ENCODE peak calls at places on chromosome 14, in six cellular contexts. A is heart left ventricle; J is right cardiac atrium; D is CD8-positive, alpha-beta T cell; X is lung; V is transverse colon. S is an unnamed sample.
A peak's percentile ranks its signal among the peaks of the same experiment; 100 is the strongest.

GRCh38 chr14:73526036-73526984 is 10.6 kb upstream of the ACOT1 start:
- DNase-seq in A (no peak), J (peak; percentile 34), D (no peak), X (peak; percentile 72), V (no peak), S (no peak)

GRCh38 chr14:67232066-67232465 is 9.2 kb upstream of the PALS1 start:
- DNase-seq in A (no peak), J (no peak), D (no peak), X (no peak), V (no peak), S (no peak)

GRCh38 chr14:64918216-64918615 is 4.0 kb downstream of the CHURC1 start:
- DNase-seq in A (no peak), J (no peak), D (no peak), X (no peak), V (no peak), S (no peak)

GRCh38 chr14:75489480-75489837 is 32.8 kb upstream of the BATF start:
- DNase-seq in A (no peak), J (no peak), D (no peak), X (peak; percentile 19), V (no peak), S (no peak)

GRCh38 chr14:24513009-24513408 is 4.9 kb upstream of the CMA1 start:
- DNase-seq in A (no peak), J (no peak), D (no peak), X (no peak), V (no peak), S (no peak)

GRCh38 chr14:65296402-65296801 is 116.1 kb upstream of the FUT8 start:
- DNase-seq in A (no peak), J (no peak), D (no peak), X (no peak), V (no peak), S (no peak)

GRCh38 chr14:74945261-74945851 is 10.0 kb downstream of the PGF start:
- DNase-seq in A (no peak), J (no peak), D (no peak), X (no peak), V (peak; percentile 47), S (peak; percentile 79)

GRCh38 chr14:96253140-96253539 is 2.9 kb upstream of the BDKRB1 start:
- DNase-seq in A (no peak), J (no peak), D (no peak), X (no peak), V (no peak), S (no peak)

GRCh38 chr14:69149461-69150244 is 3.3 kb downstream of the DCAF5 start:
- DNase-seq in A (no peak), J (no peak), D (no peak), X (no peak), V (no peak), S (no peak)

GRCh38 chr14:20515846-20516245 is 10.5 kb downstream of the RNASE10 start:
- DNase-seq in A (no peak), J (no peak), D (no peak), X (no peak), V (no peak), S (no peak)

GRCh38 chr14:59688224-59689170 is 111.9 kb upstream of the CCDC175 start:
- DNase-seq in A (no peak), J (peak; percentile 49), D (no peak), X (no peak), V (peak; percentile 58), S (peak; percentile 75)

GRCh38 chr14:95741781-95742180 is 27.9 kb upstream of the TCL1A start:
- DNase-seq in A (no peak), J (no peak), D (no peak), X (no peak), V (no peak), S (no peak)

GRCh38 chr14:37116933-37117844 is 55.2 kb downstream of the SLC25A21 start:
- DNase-seq in A (no peak), J (no peak), D (no peak), X (no peak), V (no peak), S (no peak)

GRCh38 chr14:60803871-60804270 is 69.3 kb downstream of the MNAT1 start:
- DNase-seq in A (no peak), J (no peak), D (no peak), X (no peak), V (no peak), S (no peak)

GRCh38 chr14:72573725-72574426 is 320.0 kb downstream of the DPF3 start:
- DNase-seq in A (no peak), J (no peak), D (no peak), X (no peak), V (no peak), S (no peak)

GRCh38 chr14:20382526-20382925 is 30.8 kb downstream of the TEP1 start:
- DNase-seq in A (no peak), J (no peak), D (no peak), X (no peak), V (no peak), S (no peak)

GRCh38 chr14:68580676-68581075 is 212.2 kb downstream of the ZFP36L1 start:
- DNase-seq in A (no peak), J (peak; percentile 68), D (no peak), X (no peak), V (no peak), S (no peak)

GRCh38 chr14:59869381-59870255 is 958 bp downstream of the RTN1 start:
- DNase-seq in A (peak; percentile 56), J (peak; percentile 51), D (no peak), X (no peak), V (no peak), S (peak; percentile 73)

GRCh38 chr14:73295198-73295796 is 58.0 kb downstream of the PAPLN start:
- DNase-seq in A (no peak), J (no peak), D (no peak), X (no peak), V (no peak), S (no peak)

GRCh38 chr14:65206448-65207096 is 104.3 kb upstream of the MAX start:
- DNase-seq in A (no peak), J (no peak), D (no peak), X (no peak), V (no peak), S (no peak)

GRCh38 chr14:90580381-90581335 is 183.8 kb downstream of the CALM1 start:
- DNase-seq in A (no peak), J (peak; percentile 61), D (no peak), X (no peak), V (no peak), S (peak; percentile 42)

GRCh38 chr14:100052819-100053218 is 12.4 kb upstream of the EVL start:
- DNase-seq in A (no peak), J (no peak), D (no peak), X (no peak), V (no peak), S (no peak)

DNA sequence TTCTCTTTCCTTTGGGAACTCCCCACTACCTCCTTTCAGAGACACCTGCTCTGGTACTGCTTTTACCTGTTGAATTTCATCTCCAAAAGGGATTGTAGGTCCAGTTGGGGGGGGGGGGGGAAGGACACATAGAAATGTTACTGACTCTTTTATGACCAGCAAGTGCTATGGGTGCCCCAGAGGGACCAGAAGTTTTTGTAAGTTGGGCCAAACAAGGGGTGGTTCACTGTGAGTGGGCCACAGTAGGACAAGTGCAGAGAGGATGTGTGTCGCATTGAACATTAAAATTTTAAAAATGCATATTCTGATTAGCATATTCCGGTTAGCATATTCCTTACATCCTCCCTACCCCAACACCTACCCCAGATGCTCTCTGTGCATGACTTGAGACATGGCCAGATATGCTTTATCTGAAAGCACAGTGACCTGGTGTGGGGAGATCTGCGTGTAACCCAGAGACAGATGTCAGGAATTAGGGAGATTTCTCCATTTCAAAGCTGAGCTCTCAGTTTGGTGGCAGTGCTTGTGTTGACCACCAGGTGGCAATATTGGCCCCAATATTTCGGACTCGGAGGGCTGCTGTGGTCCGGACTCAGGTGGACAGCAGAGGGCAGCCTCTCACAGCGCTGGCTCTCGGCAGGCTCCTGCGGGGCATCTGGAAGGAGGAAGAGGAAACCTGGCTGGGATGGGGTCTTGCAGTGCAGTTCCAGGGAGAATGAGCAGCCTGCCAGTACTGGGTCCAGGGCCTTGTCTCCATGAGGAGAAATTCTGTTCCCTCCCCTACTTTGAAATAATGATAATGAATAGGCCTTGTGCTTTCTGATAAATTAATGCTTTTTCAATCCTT is 1.6 kb upstream of the CEBPE start:
- DNase-seq in A (peak; percentile 94), J (peak; percentile 96), D (peak; percentile 74), X (peak; percentile 89), V (peak; percentile 92), S (peak; percentile 95)
- H3K27ac ChIP-seq in A (peak overlapping the region; percentile 10), J (no peak overlapping the region), D (peak overlapping the region; percentile 59), X (no peak overlapping the region), V (no peak overlapping the region), S (no peak overlapping the region)

DNA sequence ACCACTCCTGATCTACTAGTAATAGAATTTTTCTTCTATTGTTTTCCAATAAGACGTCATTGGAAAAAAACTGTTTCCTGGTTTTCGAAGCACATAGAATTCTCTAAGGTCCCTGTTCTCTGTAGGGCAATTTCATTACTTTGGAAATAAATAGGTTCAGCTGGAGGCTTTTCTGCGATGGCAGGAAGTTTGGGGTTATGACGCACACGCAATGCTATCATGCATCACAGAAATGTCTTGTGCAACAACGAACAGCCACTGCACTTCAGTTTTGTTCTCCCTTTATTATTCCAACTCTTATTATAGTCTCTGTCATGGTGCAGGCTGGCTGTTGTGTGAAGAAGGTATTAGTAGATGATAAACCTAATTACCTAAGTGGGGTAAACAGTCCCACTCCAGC is 59.0 kb downstream of the KCNK10 start:
- DNase-seq in A (no peak), J (no peak), D (no peak), X (no peak), V (no peak), S (no peak)
- H3K27ac ChIP-seq in A (no peak overlapping the region), J (no peak overlapping the region), D (no peak overlapping the region), X (no peak overlapping the region), V (no peak overlapping the region), S (no peak overlapping the region)

GRCh38 chr14:52313493-52313881 is 625 bp upstream of the PTGER2 start:
- DNase-seq in A (no peak), J (no peak), D (no peak), X (no peak), V (no peak), S (no peak)

GRCh38 chr14:52314521-52315354 is 626 bp downstream of the PTGER2 start:
- DNase-seq in A (peak; percentile 65), J (peak; percentile 54), D (peak; percentile 49), X (no peak), V (peak; percentile 41), S (peak; percentile 81)

GRCh38 chr14:52313903-52314481 is at the start of gene PTGER2:
- DNase-seq in A (peak; percentile 94), J (peak; percentile 94), D (peak; percentile 60), X (peak; percentile 86), V (peak; percentile 95), S (peak; percentile 97)

GRCh38 chr14:52312872-52313492 is 1.1 kb upstream of the PTGER2 start:
- DNase-seq in A (no peak), J (no peak), D (no peak), X (no peak), V (no peak), S (no peak)

DNA sequence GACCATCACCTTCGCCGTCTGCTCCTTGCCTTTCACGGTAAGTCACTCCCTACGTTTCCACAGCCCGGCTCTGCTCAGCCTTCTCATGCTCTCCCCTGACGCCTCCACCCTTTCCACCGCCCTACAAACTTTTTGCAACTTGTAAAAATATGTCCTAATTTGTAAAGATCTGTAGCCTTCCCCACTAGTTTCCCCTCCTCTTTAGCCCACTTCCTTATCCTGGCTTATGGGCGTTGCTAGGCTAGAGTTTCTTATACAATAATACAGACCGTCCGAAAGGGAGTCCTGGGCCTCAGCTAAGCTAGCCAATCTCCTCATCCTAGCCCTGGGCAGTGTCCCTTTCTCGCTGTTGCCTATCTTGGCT is 1.2 kb downstream of the PTGER2 start:
- DNase-seq in A (no peak), J (no peak), D (no peak), X (no peak), V (no peak), S (no peak)
- H3K27ac ChIP-seq in A (no peak overlapping the region), J (no peak overlapping the region), D (peak overlapping the region; percentile 70), X (no peak overlapping the region), V (peak overlapping the region; percentile 82), S (no peak overlapping the region)

GRCh38 chr14:52012635-52013034 is 23.3 kb downstream of the RTRAF start:
- DNase-seq in A (peak; percentile 78), J (peak; percentile 87), D (no peak), X (no peak), V (no peak), S (no peak)
- H3K27ac ChIP-seq in A (peak overlapping the region; percentile 76), J (peak overlapping the region; percentile 66), D (no peak overlapping the region), X (no peak overlapping the region), V (no peak overlapping the region), S (no peak overlapping the region)

S was measured in aorta.